ENCODE peak calls at places on chromosomes 7 and 10, in ten cellular contexts. P is AG04450; J is activated CD4-positive, alpha-beta T cell treated with anti-CD3 and anti-CD28 coated beads, Interleukin-2, amount 10 ng/mL, durations not matched to agents 7 days and 5 days; G is Kasumi-1; E is stimulated activated CD4-positive, alpha-beta T cell treated with anti-CD3 and anti-CD28 coated beads, TNF-alpha, amount 100 ng/mL, for 4 hours; U is GM19239; O is occipital lobe; D is NCI-H1092 treated with DMSO at 0.1 percent for 48 hours; I is hypothalamus; V is SHP77 treated with DMSO at 0.1 percent for 48 hours. Y is an unnamed sample.

GRCh38 chr10:132425029-132425758 is 28.2 kb downstream of the PWWP2B start:
- DNase-seq in P (no peak), J (no peak), G (no peak), E (no peak), U (no peak), O (no peak), D (no peak), I (no peak), V (no peak), Y (no peak)

GRCh38 chr7:29854257-29854938 is 48.1 kb downstream of the WIPF3 start:
- DNase-seq in P (no peak), J (no peak), G (peak), E (no peak), U (no peak), O (no peak), D (peak), I (no peak), V (no peak), Y (no peak)

GRCh38 chr7:30285067-30285530 is 702 bp downstream of the ZNRF2 start:
- DNase-seq in P (no peak), J (peak), G (no peak), E (peak), U (peak), O (no peak), D (peak), I (no peak), V (no peak), Y (peak)

GRCh38 chr7:100087055-100087750 is 1.6 kb upstream of the COPS6 start:
- DNase-seq in P (peak), J (no peak), G (no peak), E (no peak), U (no peak), O (no peak), D (no peak), I (no peak), V (no peak), Y (no peak)

GRCh38 chr7:50418526-50418925 is 31.6 kb downstream of the FIGNL1 start:
- DNase-seq in P (no peak), J (no peak), G (no peak), E (no peak), U (no peak), O (no peak), D (no peak), I (no peak), V (no peak), Y (no peak)

GRCh38 chr10:101559596-101560292 is 28.3 kb downstream of the POLL start:
- DNase-seq in P (no peak), J (no peak), G (no peak), E (no peak), U (no peak), O (no peak), D (no peak), I (no peak), V (no peak), Y (no peak)

GRCh38 chr10:5806745-5807144 is 6.5 kb downstream of the GDI2 start:
- DNase-seq in P (no peak), J (no peak), G (no peak), E (no peak), U (no peak), O (no peak), D (no peak), I (no peak), V (no peak), Y (no peak)

GRCh38 chr7:157543791-157544190 is 207.0 kb downstream of the DNAJB6 start:
- DNase-seq in P (no peak), J (no peak), G (no peak), E (no peak), U (no peak), O (no peak), D (no peak), I (no peak), V (no peak), Y (no peak)

GRCh38 chr7:95045236-95045923 is 138.0 kb downstream of the PPP1R9A start:
- DNase-seq in P (no peak), J (no peak), G (no peak), E (no peak), U (no peak), O (no peak), D (peak), I (no peak), V (no peak), Y (no peak)

Y was measured in activated T-cell treated with anti-CD3 and anti-CD28 coated beads for 4 hours.